ENCODE peak calls at places on chromosome 22, in ten cellular contexts. X, M, Z, S, I, Q, U, J, W and P are unnamed samples.

GRCh38 chr22:26561756-26562417 is 28.0 kb downstream of the TPST2 start:
- DNase-seq in W (peak; percentile 25), Z (no peak), X (no peak), J (no peak), I (no peak), M (no peak), U (no peak), Q (no peak), S (no peak), P (no peak)

GRCh38 chr22:29300467-29300806 is 6.0 kb upstream of the GAS2L1 start:
- DNase-seq in Q (no peak), S (no peak), I (no peak), Z (no peak), W (no peak), J (no peak), U (no peak), M (no peak), X (peak; percentile 4), P (no peak)

GRCh38 chr22:29692327-29692640 is 27.5 kb upstream of the CABP7 start:
- DNase-seq in S (no peak), M (no peak), J (no peak), X (no peak), Z (no peak), U (no peak), W (no peak), I (no peak), Q (no peak), P (no peak)

GRCh38 chr22:28247667-28248363 is 328.8 kb upstream of the PITPNB start:
- DNase-seq in S (no peak), X (no peak), Q (no peak), W (no peak), I (no peak), M (no peak), U (no peak), J (no peak), Z (no peak), P (no peak)

GRCh38 chr22:35977136-35977535 is 51.5 kb downstream of the RBFOX2 start:
- DNase-seq in W (no peak), Z (no peak), M (no peak), S (no peak), U (no peak), I (no peak), J (no peak), Q (no peak), X (no peak), P (no peak)

GRCh38 chr22:23119492-23120414 is 22.0 kb downstream of the RSPH14 start:
- DNase-seq in S (peak; percentile 50), Z (no peak), J (peak; percentile 22), W (no peak), Q (no peak), X (no peak), I (peak; percentile 30), U (no peak), M (peak; percentile 28), P (peak; percentile 61)

GRCh38 chr22:44889233-44889878 is 120.4 kb downstream of the PHF21B start:
- DNase-seq in I (no peak), W (no peak), X (no peak), J (no peak), Q (peak; percentile 19), Z (no peak), M (no peak), U (no peak), S (no peak), P (no peak)

GRCh38 chr22:21734540-21735197 is 925 bp downstream of the YPEL1 start:
- DNase-seq in Z (no peak), M (no peak), I (peak; percentile 18), Q (peak; percentile 63), W (no peak), X (no peak), J (no peak), U (no peak), S (no peak), P (no peak)

GRCh38 chr22:29729161-29729560 is 9.4 kb downstream of the CABP7 start:
- DNase-seq in X (no peak), M (no peak), W (no peak), Z (no peak), U (no peak), Q (no peak), J (no peak), S (no peak), I (no peak), P (no peak)

GRCh38 chr22:20651286-20651685 is 122.6 kb upstream of the SERPIND1 start:
- DNase-seq in I (no peak), W (no peak), U (no peak), X (no peak), S (peak; percentile 0), Z (no peak), M (no peak), J (no peak), Q (no peak), P (no peak)

GRCh38 chr22:40182231-40182835 is 4.6 kb downstream of the TNRC6B start:
- DNase-seq in U (no peak), M (no peak), I (no peak), Z (peak; percentile 45), X (no peak), S (no peak), Q (no peak), J (no peak), W (no peak), P (no peak)

GRCh38 chr22:37604875-37605274 is 3.8 kb upstream of the GGA1 start:
- DNase-seq in I (peak; percentile 46), Z (no peak), X (no peak), U (no peak), Q (no peak), W (no peak), S (no peak), J (no peak), M (no peak), P (no peak)

GRCh38 chr22:39535302-39535805 is 2.8 kb upstream of the RPS19BP1 start:
- DNase-seq in W (no peak), Z (no peak), J (no peak), Q (no peak), S (no peak), I (no peak), X (no peak), M (no peak), U (no peak), P (no peak)

GRCh38 chr22:49726022-49726681 is 101.5 kb downstream of the BRD1 start:
- DNase-seq in W (no peak), Z (no peak), Q (no peak), X (no peak), M (no peak), I (no peak), U (no peak), S (no peak), J (no peak), P (no peak)

GRCh38 chr22:36211237-36211881 is 9.8 kb upstream of the APOL4 start:
- DNase-seq in Q (peak; percentile 86), M (no peak), S (no peak), I (no peak), W (no peak), Z (no peak), X (no peak), U (no peak), J (no peak), P (no peak)

GRCh38 chr22:29359469-29359868 is 28.9 kb downstream of the AP1B1 start:
- DNase-seq in J (no peak), X (peak; percentile 67), Z (peak; percentile 87), S (no peak), M (no peak), U (no peak), Q (peak; percentile 60), W (peak; percentile 30), I (no peak), P (no peak)

GRCh38 chr22:50190182-50190951 is 4.7 kb downstream of the TRABD start:
- DNase-seq in I (peak; percentile 82), S (peak; percentile 86), X (peak; percentile 68), Q (peak; percentile 91), W (no peak), U (no peak), M (peak; percentile 61), Z (peak; percentile 78), J (peak; percentile 48), P (peak; percentile 74)

GRCh38 chr22:40193429-40194421 is 16.0 kb downstream of the TNRC6B start:
- DNase-seq in U (no peak), S (no peak), I (no peak), X (no peak), Q (no peak), Z (no peak), J (no peak), M (no peak), W (no peak), P (no peak)

GRCh38 chr22:38451404-38451803 is 3.6 kb downstream of the KCNJ4 start:
- DNase-seq in U (no peak), S (no peak), I (no peak), Z (no peak), J (no peak), M (no peak), W (no peak), X (no peak), Q (no peak), P (no peak)

GRCh38 chr22:34842630-34843029 is 223.3 kb upstream of the ISX start:
- DNase-seq in J (no peak), W (no peak), M (no peak), Z (peak; percentile 29), X (no peak), Q (no peak), U (no peak), S (no peak), I (no peak), P (no peak)

GRCh38 chr22:30615543-30615954 is 8.6 kb downstream of the TCN2 start:
- DNase-seq in X (no peak), Q (no peak), I (no peak), W (no peak), M (no peak), S (no peak), Z (no peak), U (no peak), J (no peak), P (no peak)

GRCh38 chr22:45125198-45125597 is 38.5 kb upstream of the NUP50 start:
- DNase-seq in W (no peak), J (no peak), U (no peak), S (no peak), I (no peak), Q (no peak), M (no peak), Z (no peak), X (no peak), P (no peak)

GRCh38 chr22:48567213-48567975 is 1260.3 kb downstream of the BRD1 start:
- DNase-seq in J (no peak), M (no peak), U (no peak), S (no peak), W (no peak), Z (no peak), X (no peak), Q (peak; percentile 20), I (no peak), P (no peak)

GRCh38 chr22:40021401-40022000 is 26.7 kb downstream of the FAM83F start:
- DNase-seq in Q (no peak), X (no peak), Z (no peak), W (no peak), J (no peak), U (no peak), M (no peak), I (no peak), S (no peak), P (no peak)

GRCh38 chr22:30857791-30858190 is 110.8 kb downstream of the MORC2 start:
- DNase-seq in U (no peak), Q (no peak), M (no peak), J (no peak), Z (peak; percentile 17), X (no peak), W (no peak), S (no peak), I (no peak), P (no peak)

GRCh38 chr22:42069801-42070516 is 653 bp downstream of the NAGA start:
- DNase-seq in Z (peak; percentile 18), I (no peak), W (no peak), X (no peak), U (no peak), M (no peak), S (peak; percentile 21), Q (peak; percentile 68), J (no peak), P (peak; percentile 43)